ENCODE peak calls at places on chromosomes 4 and X, in seven cellular contexts. W is uterus, M is left ventricle myocardium inferior, T is gastrocnemius medialis, X is heart right ventricle, Y is suprapubic skin, V is AG10803. R is an unnamed sample.

GRCh38 chr4:26372076-26372475 is 51.3 kb downstream of the RBPJ start:
- DNase-seq in W (no peak), M (no peak), T (no peak), X (no peak), Y (no peak), V (no peak), R (no peak)

GRCh38 chr4:3263053-3263958 is 14.3 kb downstream of the MSANTD1 start:
- DNase-seq in W (no peak), M (no peak), T (no peak), X (no peak), Y (no peak), V (no peak), R (no peak)

GRCh38 chr4:15654556-15655222 is 468 bp downstream of the FBXL5 start:
- DNase-seq in W (peak), M (peak), T (peak), X (peak), Y (peak), V (peak), R (no peak)

GRCh38 chrX:119093991-119094741 is 21.4 kb downstream of the CT47C1 start:
- DNase-seq in W (no peak), M (no peak), T (no peak), X (no peak), Y (no peak), V (no peak), R (no peak)

GRCh38 chr4:165915215-165915614 is 42.2 kb downstream of the TLL1 start:
- DNase-seq in W (no peak), M (no peak), T (no peak), X (no peak), Y (no peak), V (no peak), R (no peak)

GRCh38 chrX:56987741-56988140 is 7.6 kb downstream of the SPIN3 start:
- DNase-seq in W (no peak), M (no peak), T (no peak), X (no peak), Y (no peak), V (no peak), R (no peak)

GRCh38 chr4:119728692-119729593 is 100.3 kb upstream of the PDE5A start:
- DNase-seq in W (no peak), M (no peak), T (no peak), X (no peak), Y (no peak), V (peak), R (no peak)

GRCh38 chr4:156838761-156839160 is 132.8 kb downstream of the PDGFC start:
- DNase-seq in W (no peak), M (no peak), T (no peak), X (no peak), Y (no peak), V (peak), R (no peak)

GRCh38 chr4:184265566-184266351 is 48.1 kb upstream of the ENPP6 start:
- DNase-seq in W (no peak), M (no peak), T (no peak), X (no peak), Y (no peak), V (peak), R (no peak)

GRCh38 chr4:118265312-118266144 is 87.3 kb downstream of the PRSS12 start:
- DNase-seq in W (no peak), M (no peak), T (no peak), X (peak), Y (no peak), V (no peak), R (no peak)

GRCh38 chr4:80767944-80768343 is 262.6 kb upstream of the BMP3 start:
- DNase-seq in W (no peak), M (no peak), T (no peak), X (no peak), Y (no peak), V (no peak), R (no peak)

GRCh38 chr4:163090997-163091684 is 75.5 kb downstream of the NAF1 start:
- DNase-seq in W (no peak), M (no peak), T (no peak), X (no peak), Y (no peak), V (no peak), R (no peak)

GRCh38 chr4:118787844-118788380 is 48.0 kb downstream of the SEC24D start:
- DNase-seq in W (no peak), M (no peak), T (no peak), X (no peak), Y (no peak), V (no peak), R (no peak)

GRCh38 chr4:101114936-101115372 is 232.4 kb downstream of the PPP3CA start:
- DNase-seq in W (no peak), M (no peak), T (no peak), X (no peak), Y (no peak), V (peak), R (no peak)

GRCh38 chr4:167906851-167907250 is 185.5 kb upstream of the ANXA10 start:
- DNase-seq in W (no peak), M (no peak), T (no peak), X (no peak), Y (no peak), V (no peak), R (no peak)

GRCh38 chr4:128286474-128287158 is 997 bp downstream of the PGRMC2 start:
- DNase-seq in W (no peak), M (no peak), T (no peak), X (no peak), Y (no peak), V (peak), R (no peak)

GRCh38 chr4:108118505-108118904 is 50.2 kb downstream of the LEF1 start:
- DNase-seq in W (no peak), M (no peak), T (no peak), X (no peak), Y (no peak), V (no peak), R (no peak)

GRCh38 chr4:73777612-73778011 is 37.2 kb downstream of the CXCL8 start:
- DNase-seq in W (no peak), M (no peak), T (no peak), X (no peak), Y (no peak), V (peak), R (no peak)

GRCh38 chr4:108170729-108171540 is 2.2 kb upstream of the LEF1 start:
- DNase-seq in W (no peak), M (no peak), T (no peak), X (no peak), Y (no peak), V (no peak), R (no peak)

GRCh38 chr4:58265734-58266133 is 1155.5 kb upstream of the IGFBP7 start:
- DNase-seq in W (no peak), M (no peak), T (no peak), X (no peak), Y (no peak), V (no peak), R (no peak)

GRCh38 chrX:54358424-54359211 is 772 bp upstream of the WNK3 start:
- DNase-seq in W (peak), M (peak), T (no peak), X (peak), Y (peak), V (peak), R (no peak)

GRCh38 chrX:102958794-102959193 is 21.7 kb downstream of the RAB40AL start:
- DNase-seq in W (no peak), M (no peak), T (no peak), X (no peak), Y (no peak), V (no peak), R (no peak)
- TF ChIP-seq CTCF in W (no peak), M (no peak), T (no peak), X (no peak), Y (no peak), V (no peak), R (no peak)

GRCh38 chrX:43065978-43066377 is 288.0 kb upstream of the PPP1R2C start:
- DNase-seq in W (no peak), M (no peak), T (no peak), X (no peak), Y (no peak), V (no peak), R (no peak)
- H3K4me3 ChIP-seq in W (no peak), M (no peak), T (no peak), X (no peak), Y (no peak), V (no peak), R (no peak)

GRCh38 chr4:144509088-144509854 is 136.7 kb upstream of the HHIP start:
- DNase-seq in W (no peak), M (no peak), T (no peak), X (no peak), Y (no peak), V (no peak), R (no peak)

GRCh38 chr4:144501231-144501780 is 144.7 kb upstream of the HHIP start:
- DNase-seq in W (no peak), M (no peak), T (no peak), X (no peak), Y (no peak), V (no peak), R (no peak)

GRCh38 chr4:144507309-144508101 is 138.5 kb upstream of the HHIP start:
- DNase-seq in W (no peak), M (no peak), T (no peak), X (no peak), Y (no peak), V (no peak), R (no peak)

GRCh38 chr4:144499777-144500176 is 146.2 kb upstream of the HHIP start:
- DNase-seq in W (no peak), M (no peak), T (no peak), X (no peak), Y (no peak), V (no peak), R (no peak)

GRCh38 chr4:144504853-144505252 is 141.1 kb upstream of the HHIP start:
- DNase-seq in W (no peak), M (no peak), T (no peak), X (no peak), Y (no peak), V (no peak), R (no peak)
- TF ChIP-seq CTCF in W (no peak), M (no peak), T (no peak), X (no peak), Y (no peak), V (no peak), R (no peak)

GRCh38 chrX:63784346-63784901 is 590 bp downstream of the ARHGEF9 start:
- DNase-seq in W (no peak), M (peak), T (no peak), X (peak), Y (no peak), V (no peak), R (no peak)

DNA sequence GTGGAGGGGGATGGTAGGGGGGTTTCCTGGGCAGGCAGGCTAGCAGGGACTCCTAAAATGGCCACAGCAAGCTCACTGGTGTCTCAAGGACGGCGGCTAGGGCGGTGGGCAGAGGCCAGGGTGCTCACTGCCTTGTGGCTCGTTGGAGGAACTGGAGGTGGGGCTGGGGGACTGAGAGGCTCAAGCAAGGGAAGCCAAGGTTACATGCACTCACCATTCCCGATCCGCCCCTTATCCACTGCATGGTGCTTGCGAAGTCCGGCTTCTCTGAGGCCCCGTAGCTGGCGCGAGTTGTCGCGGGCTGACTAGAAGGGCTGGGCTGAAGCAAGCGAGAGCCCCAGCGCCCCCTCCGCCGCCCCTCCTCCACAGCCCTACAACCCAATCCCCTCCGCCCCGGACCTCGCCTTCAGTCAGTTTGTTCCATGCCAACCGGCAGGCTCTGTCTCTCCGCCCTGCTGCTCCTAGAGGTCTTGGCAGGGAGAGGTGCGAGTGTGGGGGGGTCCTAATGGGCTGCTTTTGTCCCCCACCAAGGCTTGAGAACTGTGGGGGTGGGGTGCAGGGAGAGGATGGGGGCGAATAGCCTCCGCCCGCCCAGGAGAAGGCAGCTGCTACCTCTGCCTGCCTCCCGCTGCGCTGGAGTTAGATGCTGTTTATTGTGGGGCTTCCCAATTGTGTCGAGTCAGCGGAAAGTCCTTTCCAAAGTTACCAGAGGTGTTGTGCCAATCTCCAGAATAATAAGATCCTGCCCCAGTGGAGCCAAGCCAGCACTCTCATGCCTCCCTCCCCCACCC is at the start of gene ARHGEF9:
- DNase-seq in W (peak), M (peak), T (no peak), X (peak), Y (no peak), V (peak), R (no peak)
- H3K4me3 ChIP-seq in W (peak), M (peak), T (peak), X (peak), Y (peak), V (peak), R (peak)

GRCh38 chrX:43835557-43835956 is 46.7 kb downstream of the MAOB start:
- DNase-seq in W (no peak), M (no peak), T (no peak), X (no peak), Y (no peak), V (no peak), R (no peak)

GRCh38 chrX:43840265-43840664 is 42.0 kb downstream of the MAOB start:
- DNase-seq in W (no peak), M (no peak), T (no peak), X (no peak), Y (no peak), V (no peak), R (no peak)

DNA sequence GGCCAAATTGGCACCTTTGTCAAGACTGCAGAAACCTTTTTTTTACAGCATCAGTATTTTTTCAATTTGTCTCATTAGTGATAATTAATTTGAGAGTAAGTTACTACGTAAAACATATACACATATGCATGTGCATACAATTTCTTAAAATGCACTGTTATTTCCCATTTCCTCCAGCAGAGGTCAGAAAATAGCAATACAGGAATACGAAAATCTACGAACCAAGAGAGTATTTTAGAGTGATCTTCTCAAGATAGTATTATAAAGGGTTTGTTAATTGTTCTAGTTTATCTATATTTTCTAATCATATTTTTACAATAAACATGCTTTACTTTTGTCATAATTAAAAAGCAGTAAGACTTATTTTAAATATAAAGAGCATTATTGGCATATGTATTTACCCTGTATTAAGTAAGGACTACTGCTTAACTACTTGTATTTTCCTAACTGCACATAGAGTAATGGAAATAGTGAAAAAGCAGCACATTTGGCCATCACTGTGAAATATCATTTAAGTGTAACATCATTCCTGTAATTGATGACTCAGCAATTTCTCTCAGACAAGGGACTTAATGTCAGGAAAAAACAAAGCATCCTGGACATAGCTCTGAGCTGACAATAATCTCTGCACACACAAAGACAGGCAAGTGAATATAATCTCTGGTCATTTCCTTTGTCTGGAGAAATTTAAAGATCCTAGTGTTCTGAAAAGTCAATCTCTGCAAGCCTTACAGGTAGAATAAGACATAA is 45.6 kb downstream of the MAOB start:
- DNase-seq in W (no peak), M (no peak), T (no peak), X (no peak), Y (no peak), V (peak), R (no peak)
- TF ChIP-seq CTCF in W (peak), M (peak), T (peak), X (peak), Y (peak), V (peak), R (peak)

GRCh38 chrX:318068-318738 is 393 bp downstream of the GTPBP6 start:
- DNase-seq in W (peak), M (peak), T (peak), X (peak), Y (peak), V (peak), R (peak)
- H3K4me3 ChIP-seq in W (peak), M (peak), T (peak), X (peak), Y (peak), V (peak), R (peak)

DNA sequence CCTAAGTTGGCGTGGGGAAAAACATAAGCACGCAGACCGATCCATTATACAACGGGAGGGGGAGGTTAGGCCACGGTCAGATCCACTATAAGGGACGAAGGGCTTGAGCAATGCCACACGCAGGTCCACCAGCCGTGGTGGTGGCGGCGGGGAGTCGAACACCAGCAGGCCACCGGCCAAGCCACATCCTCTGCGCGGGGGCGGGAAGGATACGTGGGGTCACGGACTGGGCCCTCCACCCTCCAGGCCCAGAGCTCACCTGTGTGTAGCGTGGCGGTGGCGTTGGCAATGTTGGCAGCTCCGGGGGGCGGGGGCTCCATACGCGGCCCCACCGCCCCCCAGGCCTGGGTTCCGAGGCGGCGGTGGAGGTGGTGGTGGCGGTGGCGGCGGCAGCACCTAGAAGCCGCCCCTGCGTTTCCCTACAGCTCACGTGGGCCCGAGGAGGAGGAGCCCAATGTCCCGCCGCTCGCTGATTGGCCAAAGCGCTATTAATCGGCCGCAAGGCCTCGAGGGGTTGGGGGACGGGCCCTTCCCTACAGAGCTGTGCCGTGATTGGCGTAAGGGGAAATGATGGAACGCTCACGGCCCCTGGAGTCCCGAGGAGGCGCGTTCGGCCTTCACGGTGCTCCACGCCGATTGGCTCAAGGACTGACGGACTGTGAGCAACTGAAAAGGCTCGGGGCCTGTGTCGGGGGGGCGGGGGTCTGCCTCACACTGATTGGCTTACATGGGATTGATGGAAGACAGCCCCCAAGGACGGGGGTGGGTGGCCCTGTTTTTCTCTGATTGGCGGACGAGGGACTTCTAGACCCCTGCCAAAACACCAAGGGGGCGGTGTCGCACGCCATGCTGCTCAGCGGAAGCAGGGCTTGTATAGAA is at the start of gene ELK1:
- DNase-seq in W (peak), M (peak), T (peak), X (peak), Y (peak), V (peak), R (peak)
- TF ChIP-seq CTCF in W (peak), M (no peak), T (no peak), X (peak), Y (no peak), V (no peak), R (no peak)

R was measured in AG04449.